ENCODE peak calls at places on chromosome 4, in seven cellular contexts. T is tibial artery; V is ovary; Q is dorsolateral prefrontal cortex; X is CD4-positive, alpha-beta T cell; R is CD8-positive, alpha-beta T cell; S is AG04450. L is an unnamed sample. For H3K27me3, the result is how much of the 10 kb centered on the place peaks cover.

GRCh38 chr4:155972098-155972497 is 18.4 kb upstream of the CTSO start:
- DNase-seq in T (peak), V (no peak), Q (peak), X (no peak), R (no peak), S (no peak), L (no peak)

GRCh38 chr4:55116450-55116849 is 8.9 kb downstream of the KDR start:
- DNase-seq in T (no peak), V (no peak), Q (no peak), X (no peak), R (no peak), S (no peak), L (no peak)

GRCh38 chr4:1047106-1047975 is 35.9 kb downstream of the FGFRL1 start:
- DNase-seq in T (peak), V (peak), Q (no peak), X (no peak), R (peak), S (no peak), L (no peak)

GRCh38 chr4:42915484-42915883 is 23.0 kb downstream of the GRXCR1 start:
- DNase-seq in T (no peak), V (no peak), Q (peak), X (no peak), R (no peak), S (no peak), L (no peak)

GRCh38 chr4:62487016-62487415 is 1286.9 kb downstream of the ADGRL3 start:
- DNase-seq in T (no peak), V (no peak), Q (no peak), X (no peak), R (no peak), S (no peak), L (peak)

GRCh38 chr4:10383417-10383816 is 73.8 kb downstream of the ZNF518B start:
- DNase-seq in T (no peak), V (no peak), Q (no peak), X (no peak), R (no peak), S (no peak), L (no peak)

GRCh38 chr4:98327694-98328093 is 66.5 kb downstream of the RAP1GDS1 start:
- DNase-seq in T (no peak), V (no peak), Q (no peak), X (no peak), R (no peak), S (no peak), L (no peak)

GRCh38 chr4:159238631-159239030 is 135.8 kb downstream of the RAPGEF2 start:
- DNase-seq in T (no peak), V (no peak), Q (no peak), X (no peak), R (no peak), S (no peak), L (no peak)

GRCh38 chr4:5206391-5206790 is 155.1 kb downstream of the STK32B start:
- DNase-seq in T (peak), V (no peak), Q (peak), X (no peak), R (no peak), S (peak), L (peak)

GRCh38 chr4:70734168-70734954 is 12.6 kb downstream of the RUFY3 start:
- DNase-seq in T (no peak), V (no peak), Q (no peak), X (no peak), R (peak), S (no peak), L (peak)

GRCh38 chr4:132587626-132588025 is 561.5 kb upstream of the PCDH10 start:
- DNase-seq in T (no peak), V (no peak), Q (no peak), X (no peak), R (no peak), S (no peak), L (peak)

GRCh38 chr4:186192068-186192751 is 843 bp downstream of the CYP4V2 start:
- DNase-seq in T (peak), V (no peak), Q (peak), X (no peak), R (peak), S (no peak), L (no peak)

GRCh38 chr4:105620640-105621323 is 68.4 kb downstream of the ARHGEF38 start:
- DNase-seq in T (no peak), V (no peak), Q (no peak), X (no peak), R (no peak), S (no peak), L (peak)

GRCh38 chr4:128538111-128538882 is 250.7 kb upstream of the PGRMC2 start:
- DNase-seq in T (no peak), V (no peak), Q (no peak), X (no peak), R (no peak), S (no peak), L (no peak)

GRCh38 chr4:71608674-71609062 is 175.2 kb downstream of the GC start:
- DNase-seq in T (no peak), V (no peak), Q (no peak), X (no peak), R (no peak), S (no peak), L (no peak)

GRCh38 chr4:103091601-103092223 is 7.9 kb downstream of the BDH2 start:
- DNase-seq in T (no peak), V (no peak), Q (peak), X (no peak), R (peak), S (peak), L (peak)

GRCh38 chr4:183430317-183430986 is 14.0 kb upstream of the CDKN2AIP start:
- DNase-seq in T (no peak), V (peak), Q (no peak), X (no peak), R (peak), S (no peak), L (no peak)

GRCh38 chr4:95949808-95950207 is 109.9 kb downstream of the PDHA2 start:
- DNase-seq in T (no peak), V (no peak), Q (no peak), X (no peak), R (no peak), S (no peak), L (no peak)

GRCh38 chr4:87934973-87935372 is 40.5 kb upstream of the SPP1 start:
- DNase-seq in T (no peak), V (no peak), Q (no peak), X (no peak), R (no peak), S (no peak), L (no peak)

GRCh38 chr4:149708513-149709175 is 107.0 kb downstream of the IQCM start:
- DNase-seq in T (no peak), V (no peak), Q (no peak), X (no peak), R (no peak), S (no peak), L (peak)

GRCh38 chr4:41098093-41098492 is 116.2 kb downstream of the APBB2 start:
- DNase-seq in T (no peak), V (no peak), Q (no peak), X (no peak), R (no peak), S (no peak), L (no peak)

GRCh38 chr4:141131738-141132688 is 1.3 kb downstream of the RNF150 start:
- DNase-seq in T (no peak), V (peak), Q (no peak), X (no peak), R (no peak), S (no peak), L (no peak)

GRCh38 chr4:112813790-112814189 is 176.8 kb downstream of the LARP7 start:
- DNase-seq in T (no peak), V (no peak), Q (no peak), X (no peak), R (no peak), S (peak), L (peak)

GRCh38 chr4:112492321-112492720 is 23.7 kb downstream of the NEUROG2 start:
- DNase-seq in T (no peak), V (no peak), Q (no peak), X (no peak), R (no peak), S (no peak), L (no peak)

GRCh38 chr4:76687730-76688441 is 210.1 kb downstream of the SOWAHB start:
- DNase-seq in T (no peak), V (no peak), Q (no peak), X (no peak), R (no peak), S (no peak), L (no peak)

GRCh38 chr4:80685219-80685618 is 345.3 kb upstream of the BMP3 start:
- DNase-seq in T (no peak), V (no peak), Q (no peak), X (no peak), R (no peak), S (no peak), L (peak)

GRCh38 chr4:101948951-101949350 is 158.4 kb downstream of the BANK1 start:
- DNase-seq in T (no peak), V (no peak), Q (no peak), X (no peak), R (no peak), S (no peak), L (no peak)

GRCh38 chr4:179671609-179672008 is 2229.4 kb upstream of the AGA start:
- DNase-seq in T (no peak), V (no peak), Q (no peak), X (no peak), R (no peak), S (no peak), L (no peak)

GRCh38 chr4:25978327-25978726 is 64.3 kb downstream of the SMIM20 start:
- DNase-seq in T (no peak), V (no peak), Q (no peak), X (no peak), R (no peak), S (no peak), L (no peak)

GRCh38 chr4:166400270-166400894 is 527.3 kb downstream of the TLL1 start:
- DNase-seq in T (no peak), V (no peak), Q (no peak), X (no peak), R (no peak), S (no peak), L (no peak)

GRCh38 chr4:159446266-159446976 is 343.5 kb downstream of the RAPGEF2 start:
- DNase-seq in T (peak), V (no peak), Q (peak), X (no peak), R (no peak), S (peak), L (no peak)

GRCh38 chr4:2402053-2402452 is 16.4 kb downstream of the ZFYVE28 start:
- DNase-seq in T (peak), V (peak), Q (peak), X (peak), R (peak), S (no peak), L (no peak)

GRCh38 chr4:85756938-85757337 is 282.0 kb downstream of the ARHGAP24 start:
- DNase-seq in T (no peak), V (no peak), Q (no peak), X (no peak), R (no peak), S (no peak), L (no peak)

GRCh38 chr4:8856835-8857590 is 14.6 kb downstream of the HMX1 start:
- DNase-seq in T (no peak), V (no peak), Q (no peak), X (no peak), R (no peak), S (no peak), L (no peak)

GRCh38 chr4:8854866-8855265 is 16.8 kb downstream of the HMX1 start:
- DNase-seq in T (no peak), V (no peak), Q (peak), X (no peak), R (no peak), S (no peak), L (no peak)

GRCh38 chr4:8854016-8854415 is 17.6 kb downstream of the HMX1 start:
- DNase-seq in T (no peak), V (no peak), Q (no peak), X (no peak), R (no peak), S (no peak), L (no peak)

GRCh38 chr4:8857682-8858187 is 13.9 kb downstream of the HMX1 start:
- DNase-seq in T (no peak), V (no peak), Q (no peak), X (no peak), R (no peak), S (no peak), L (no peak)

DNA sequence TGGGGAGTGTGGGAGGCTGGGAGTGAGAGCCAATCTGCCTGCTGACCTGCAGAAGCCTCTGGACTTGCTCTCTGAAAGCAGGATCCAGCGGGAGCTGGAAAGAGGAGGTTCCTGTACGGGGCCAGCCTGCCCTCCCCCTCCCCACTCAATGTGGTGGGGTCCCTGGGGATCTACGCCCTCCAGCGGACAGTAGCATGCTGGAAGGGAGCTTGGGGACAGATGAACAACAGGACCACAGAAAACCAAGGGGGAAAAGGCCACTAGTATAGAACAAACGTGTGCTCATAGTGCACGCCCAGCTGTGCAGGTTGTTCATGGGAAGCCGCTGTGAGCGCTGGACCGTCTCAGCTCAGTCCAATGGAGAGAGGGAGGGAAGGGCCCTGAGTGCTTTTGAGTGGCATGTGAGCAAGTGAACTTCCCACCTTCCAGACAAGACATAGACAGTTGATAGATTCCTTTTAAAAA is 15.8 kb downstream of the HMX1 start:
- DNase-seq in T (no peak), V (no peak), Q (no peak), X (no peak), R (no peak), S (no peak), L (no peak)
- H3K27me3 ChIP-seq in T (under half), V (under half), Q (half or more), X (under half), R (under half), S (half or more), L (half or more)

DNA sequence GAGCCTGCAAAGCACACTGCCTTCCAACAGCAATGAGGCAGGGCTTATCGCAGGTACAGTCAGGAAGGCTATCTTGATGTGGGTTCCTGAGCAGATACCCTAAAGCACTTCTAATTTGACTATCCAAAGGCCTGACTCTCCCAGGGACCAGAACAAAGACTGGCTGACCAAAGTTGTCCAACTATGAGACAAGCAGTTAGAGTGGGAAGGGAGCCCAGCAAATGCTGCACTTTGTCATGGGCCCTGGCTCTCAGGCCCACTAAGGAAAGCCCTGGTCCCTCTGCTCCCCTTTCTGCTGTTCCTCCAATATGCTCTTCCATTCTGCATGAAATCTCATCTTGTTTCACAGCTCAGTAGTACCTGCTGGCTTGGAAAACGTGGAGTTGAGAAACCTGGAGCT is 391.0 kb downstream of the RAB28 start:
- DNase-seq in T (no peak), V (no peak), Q (no peak), X (no peak), R (no peak), S (no peak), L (no peak)
- TF ChIP-seq CTCF in T (no peak), V (no peak), Q (no peak), X (no peak), R (no peak), S (no peak), L (no peak)

GRCh38 chr4:107826427-107826980 is 1.8 kb downstream of the SGMS2 start:
- DNase-seq in T (no peak), V (no peak), Q (no peak), X (no peak), R (no peak), S (no peak), L (peak)
- H3K27me3 ChIP-seq in T (under half), V (under half), Q (under half), X (under half), R (under half), S (under half), L (under half)

DNA sequence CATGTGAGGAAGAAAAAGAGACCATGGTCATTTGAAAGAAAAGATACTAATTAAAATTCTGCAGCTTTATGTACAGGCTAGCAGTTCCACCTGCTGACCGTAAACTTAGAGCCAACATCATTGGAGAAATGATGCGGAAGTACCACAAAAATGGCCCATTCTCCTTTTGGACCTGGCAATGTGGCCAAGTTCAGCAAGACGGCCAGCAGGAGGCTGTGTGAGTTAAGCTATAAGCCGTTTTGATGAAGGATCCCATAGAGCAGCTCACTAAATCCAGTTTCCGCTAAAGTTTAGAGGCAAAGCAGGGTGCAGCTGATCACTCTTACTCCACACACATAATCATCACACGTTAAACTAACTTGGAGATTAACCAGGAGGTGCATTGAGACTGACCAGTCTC is 133.8 kb downstream of the LDB2 start:
- DNase-seq in T (no peak), V (no peak), Q (peak), X (no peak), R (no peak), S (no peak), L (no peak)
- TF ChIP-seq CTCF in T (peak), V (no peak), Q (peak), X (no peak), R (no peak), S (peak), L (peak)

DNA sequence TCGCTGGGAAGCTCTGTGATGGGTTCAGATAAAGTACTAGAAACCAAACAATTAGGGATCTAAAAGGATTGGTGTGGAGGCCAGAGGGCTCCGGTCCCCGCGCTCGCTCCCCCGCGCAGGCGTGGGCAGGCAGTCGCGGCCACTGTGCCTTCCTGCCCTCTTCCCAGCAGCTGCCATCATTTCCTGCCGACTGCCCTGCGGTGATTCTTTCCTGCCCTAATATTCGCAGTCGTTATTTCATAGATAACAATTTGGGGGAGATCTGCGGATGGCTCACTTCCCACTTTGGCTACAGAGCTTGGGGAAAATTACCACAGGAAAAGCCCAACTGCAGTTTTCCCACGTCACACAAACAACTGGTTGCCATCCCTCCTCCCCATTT is 2.2 kb downstream of the GRIA2 start:
- DNase-seq in T (no peak), V (no peak), Q (no peak), X (no peak), R (no peak), S (no peak), L (no peak)
- H3K27me3 ChIP-seq in T (under half), V (under half), Q (under half), X (under half), R (under half), S (under half), L (under half)

GRCh38 chr4:16239086-16239485 is 12.8 kb upstream of the TAPT1 start:
- DNase-seq in T (no peak), V (no peak), Q (no peak), X (no peak), R (no peak), S (no peak), L (no peak)

GRCh38 chr4:16233569-16234177 is 7.4 kb upstream of the TAPT1 start:
- DNase-seq in T (no peak), V (no peak), Q (no peak), X (no peak), R (no peak), S (no peak), L (no peak)

GRCh38 chr4:16237715-16238114 is 11.4 kb upstream of the TAPT1 start:
- DNase-seq in T (no peak), V (no peak), Q (no peak), X (no peak), R (no peak), S (no peak), L (no peak)

GRCh38 chr4:16238304-16238703 is 12.0 kb upstream of the TAPT1 start:
- DNase-seq in T (no peak), V (no peak), Q (no peak), X (no peak), R (no peak), S (no peak), L (no peak)

GRCh38 chr4:16236402-16237023 is 10.2 kb upstream of the TAPT1 start:
- DNase-seq in T (no peak), V (no peak), Q (no peak), X (no peak), R (no peak), S (no peak), L (no peak)
- TF ChIP-seq CTCF in T (no peak), V (no peak), Q (no peak), X (no peak), R (no peak), S (no peak), L (no peak)

DNA sequence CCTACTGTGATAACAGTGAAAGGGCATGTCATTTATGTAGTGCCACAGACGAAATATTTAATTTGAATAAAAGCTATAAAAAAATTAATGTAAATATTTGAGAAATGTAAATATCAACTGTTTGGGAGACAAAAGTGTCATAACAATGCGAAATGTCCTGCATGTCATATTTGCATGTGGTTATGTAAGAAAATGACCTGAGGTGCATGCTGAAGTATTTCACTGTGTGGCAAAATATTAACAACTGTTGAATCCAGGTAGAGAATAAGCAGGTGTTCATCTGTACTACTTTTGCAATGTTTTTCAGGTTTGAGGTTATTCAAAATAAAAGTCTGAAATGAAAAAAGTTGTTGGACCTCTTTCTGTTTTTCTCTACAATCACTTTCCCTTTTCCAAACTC is 30.9 kb downstream of the PROM1 start:
- DNase-seq in T (no peak), V (no peak), Q (no peak), X (no peak), R (no peak), S (no peak), L (no peak)
- H3K27me3 ChIP-seq in T (under half), V (under half), Q (under half), X (under half), R (under half), S (under half), L (under half)

GRCh38 chr4:147060171-147060931 is 114.7 kb upstream of the TTC29 start:
- DNase-seq in T (peak), V (no peak), Q (no peak), X (no peak), R (no peak), S (peak), L (no peak)

GRCh38 chr4:147059064-147059731 is 113.5 kb upstream of the TTC29 start:
- DNase-seq in T (no peak), V (no peak), Q (no peak), X (no peak), R (no peak), S (no peak), L (no peak)

GRCh38 chr4:147057631-147057980 is 111.9 kb upstream of the TTC29 start:
- DNase-seq in T (no peak), V (no peak), Q (no peak), X (no peak), R (no peak), S (no peak), L (no peak)

GRCh38 chr4:147054241-147054902 is 108.7 kb upstream of the TTC29 start:
- DNase-seq in T (no peak), V (no peak), Q (no peak), X (no peak), R (no peak), S (no peak), L (no peak)

GRCh38 chr4:147056951-147057630 is 111.4 kb upstream of the TTC29 start:
- DNase-seq in T (no peak), V (no peak), Q (no peak), X (no peak), R (no peak), S (no peak), L (peak)
- TF ChIP-seq CTCF in T (no peak), V (no peak), Q (no peak), X (no peak), R (no peak), S (no peak), L (peak)

GRCh38 chr4:168074861-168075260 is 17.5 kb upstream of the ANXA10 start:
- DNase-seq in T (no peak), V (no peak), Q (no peak), X (no peak), R (no peak), S (no peak), L (no peak)
- H3K27me3 ChIP-seq in T (under half), V (under half), Q (under half), X (under half), R (under half), S (under half), L (under half)

GRCh38 chr4:36054750-36055467 is 189.4 kb downstream of the ARAP2 start:
- DNase-seq in T (no peak), V (no peak), Q (no peak), X (no peak), R (no peak), S (no peak), L (no peak)
- TF ChIP-seq CTCF in T (no peak), V (no peak), Q (no peak), X (no peak), R (no peak), S (no peak), L (no peak)